ENCODE peak calls at places on chromosomes 5 and 9, in seven cellular contexts. O is EL; I is stimulated activated naive CD8-positive, alpha-beta T cell treated with anti-CD3 and anti-CD28 coated beads, Interleukin-15, amount 100 ng/mL, for 72 hours; X is suprapubic skin; G is stimulated activated CD4-positive, alpha-beta T cell treated with anti-CD3 and anti-CD28 coated beads, Interleukin-2, amount 100 ng/mL, for 48 hours; D is endothelial cell of umbilical vein; W is cardiac fibroblast. H is an unnamed sample.

GRCh38 chr5:176899946-176900782 is 1.0 kb upstream of the HK3 start:
- DNase-seq in W (no peak), D (no peak), X (no peak), G (no peak), O (no peak), I (no peak), H (no peak)

GRCh38 chr9:21875893-21876292 is 73.5 kb downstream of the MTAP start:
- DNase-seq in G (no peak), W (no peak), I (no peak), D (no peak), X (no peak), O (no peak), H (no peak)

GRCh38 chr5:177416334-177416733 is 7.0 kb upstream of the F12 start:
- DNase-seq in W (peak; percentile 55), G (no peak), D (no peak), I (no peak), O (no peak), X (no peak), H (no peak)

GRCh38 chr9:113590991-113591898 is 127.7 kb downstream of the RGS3 start:
- DNase-seq in W (peak; percentile 84), X (peak; percentile 90), D (peak; percentile 79), I (peak; percentile 75), O (peak; percentile 72), G (peak; percentile 79), H (peak; percentile 88)

GRCh38 chr9:77708416-77708815 is 60.3 kb upstream of the GNA14 start:
- DNase-seq in G (no peak), O (peak; percentile 73), X (no peak), W (peak; percentile 85), I (no peak), D (no peak), H (no peak)

GRCh38 chr5:140349244-140349643 is 2.8 kb upstream of the HBEGF start:
- DNase-seq in X (no peak), G (no peak), W (no peak), I (no peak), D (no peak), O (peak; percentile 68), H (no peak)

GRCh38 chr9:87786876-87787275 is 61.0 kb downstream of the CTSL start:
- DNase-seq in G (no peak), O (no peak), I (no peak), W (no peak), X (no peak), D (no peak), H (no peak)

GRCh38 chr9:127388856-127389238 is 8.1 kb upstream of the SLC2A8 start:
- DNase-seq in W (no peak), G (no peak), I (no peak), O (no peak), D (no peak), X (peak; percentile 37), H (peak; percentile 29)

GRCh38 chr9:134208981-134209725 is 44.8 kb upstream of the RNU6ATAC start:
- DNase-seq in D (no peak), X (no peak), I (no peak), W (no peak), G (no peak), O (no peak), H (no peak)

GRCh38 chr5:97009212-97009898 is 73.5 kb downstream of the LNPEP start:
- DNase-seq in X (no peak), I (no peak), W (peak; percentile 51), G (no peak), D (peak; percentile 43), O (no peak), H (no peak)

GRCh38 chr5:150645070-150645700 is 4.7 kb downstream of the SYNPO start:
- DNase-seq in X (no peak), I (no peak), G (no peak), W (peak; percentile 96), O (peak; percentile 97), D (no peak), H (no peak)

GRCh38 chr5:113266913-113267227 is 167.9 kb downstream of the TSSK1B start:
- DNase-seq in O (peak; percentile 3), D (no peak), G (no peak), I (no peak), X (no peak), W (no peak), H (no peak)

GRCh38 chr9:94140418-94140780 is 56.1 kb downstream of the PTPDC1 start:
- DNase-seq in X (no peak), O (no peak), D (no peak), W (no peak), I (no peak), G (no peak), H (no peak)

GRCh38 chr5:83559141-83559785 is 87.7 kb downstream of the VCAN start:
- DNase-seq in G (no peak), W (no peak), X (no peak), D (no peak), I (no peak), O (no peak), H (no peak)

GRCh38 chr5:73137575-73138530 is 17.5 kb downstream of the TMEM171 start:
- DNase-seq in D (no peak), O (no peak), G (no peak), W (no peak), X (no peak), I (no peak), H (no peak)

GRCh38 chr5:154138701-154139100 is 51.8 kb upstream of the GALNT10 start:
- DNase-seq in O (no peak), I (no peak), W (no peak), X (no peak), D (no peak), G (no peak), H (no peak)

GRCh38 chr5:130797303-130797702 is 367.8 kb downstream of the HINT1 start:
- DNase-seq in G (no peak), O (no peak), D (no peak), X (no peak), I (no peak), W (no peak), H (no peak)

GRCh38 chr5:1318659-1319251 is 23.9 kb upstream of the TERT start:
- DNase-seq in I (no peak), X (peak; percentile 72), G (no peak), D (no peak), O (no peak), W (no peak), H (peak; percentile 69)

GRCh38 chr9:89368978-89369377 is 50.7 kb downstream of the SECISBP2 start:
- DNase-seq in I (no peak), X (no peak), D (no peak), G (no peak), W (no peak), O (no peak), H (no peak)

GRCh38 chr5:136023935-136024645 is 4.7 kb upstream of the TGFBI start:
- DNase-seq in O (peak; percentile 77), D (no peak), G (no peak), I (no peak), X (no peak), W (peak; percentile 75), H (no peak)

GRCh38 chr5:1659100-1660036 is 135.6 kb upstream of the LPCAT1 start:
- DNase-seq in W (no peak), I (no peak), D (no peak), G (no peak), X (peak; percentile 58), O (no peak), H (peak; percentile 57)

GRCh38 chr9:123776856-123777560 is 152.9 kb downstream of the DENND1A start:
- DNase-seq in O (no peak), W (no peak), G (no peak), D (no peak), I (no peak), X (no peak), H (no peak)

GRCh38 chr9:112285056-112285455 is 48.4 kb downstream of the PTBP3 start:
- DNase-seq in G (no peak), X (no peak), D (no peak), I (no peak), O (no peak), W (no peak), H (no peak)

GRCh38 chr5:178690208-178690607 is 40.3 kb downstream of the ZNF354A start:
- DNase-seq in I (no peak), O (peak; percentile 45), G (no peak), D (no peak), W (peak; percentile 51), X (no peak), H (no peak)

GRCh38 chr9:37952731-37953130 is 48.8 kb upstream of the SLC25A51 start:
- DNase-seq in I (no peak), W (peak; percentile 74), X (no peak), O (peak; percentile 92), G (no peak), D (no peak), H (no peak)

GRCh38 chr9:105700598-105701544 is 6.5 kb downstream of the TMEM38B start:
- DNase-seq in D (no peak), W (no peak), I (no peak), O (no peak), G (no peak), X (no peak), H (no peak)

GRCh38 chr5:143400541-143401252 is 2.8 kb downstream of the NR3C1 start:
- DNase-seq in I (no peak), X (no peak), D (peak; percentile 50), O (no peak), W (peak; percentile 66), G (no peak), H (no peak)

GRCh38 chr9:110148868-110149267 is 59.1 kb downstream of the C9orf152 start:
- DNase-seq in O (no peak), X (no peak), G (no peak), I (no peak), W (peak; percentile 51), D (no peak), H (no peak)

GRCh38 chr5:72252574-72253155 is 67.4 kb downstream of the MRPS27 start:
- DNase-seq in W (peak; percentile 58), O (peak; percentile 78), I (no peak), D (peak; percentile 67), X (no peak), G (no peak), H (no peak)

GRCh38 chr9:75455444-75455921 is 367.2 kb downstream of the OSTF1 start:
- DNase-seq in G (no peak), X (no peak), I (no peak), O (no peak), W (peak; percentile 25), D (no peak), H (no peak)

GRCh38 chr9:72271617-72272478 is 93.2 kb downstream of the ZFAND5 start:
- DNase-seq in D (peak; percentile 48), I (peak; percentile 17), G (peak; percentile 51), X (no peak), W (peak; percentile 72), O (peak; percentile 49), H (no peak)

GRCh38 chr9:100213730-100214477 is 114.9 kb downstream of the INVS start:
- DNase-seq in W (peak; percentile 76), G (no peak), I (no peak), X (no peak), O (peak; percentile 85), D (no peak), H (no peak)

GRCh38 chr5:144203750-144204596 is 33.3 kb downstream of the KCTD16 start:
- DNase-seq in I (no peak), O (peak; percentile 71), W (peak; percentile 90), G (no peak), X (no peak), D (peak; percentile 81), H (no peak)

GRCh38 chr5:171093598-171093997 is 215.4 kb upstream of the TLX3 start:
- DNase-seq in X (no peak), D (no peak), W (peak; percentile 0), I (no peak), G (no peak), O (peak; percentile 11), H (no peak)

GRCh38 chr9:71986860-71987259 is 73.6 kb downstream of the C9orf57 start:
- DNase-seq in G (no peak), W (no peak), D (no peak), X (no peak), O (no peak), I (no peak), H (no peak)

GRCh38 chr5:52800394-52801213 is 12.9 kb downstream of the ITGA1 start:
- DNase-seq in W (peak; percentile 86), X (peak; percentile 83), O (peak; percentile 81), D (peak; percentile 71), G (peak; percentile 54), I (peak; percentile 68), H (peak; percentile 90)

GRCh38 chr9:85723220-85723619 is 18.5 kb downstream of the AGTPBP1 start:
- DNase-seq in G (no peak), D (no peak), W (no peak), I (no peak), X (no peak), O (no peak), H (peak; percentile 80)

GRCh38 chr5:149860801-149861322 is 83.7 kb downstream of the PDE6A start:
- DNase-seq in W (peak; percentile 58), I (peak; percentile 64), G (no peak), D (no peak), X (no peak), O (no peak), H (no peak)